ENCODE peak calls at places on chromosomes 6 and 20, in four cellular contexts. One of them, this sample, is unnamed.

GRCh38 chr6:36839819-36840379 is 655 bp upstream of the CPNE5 start:
- DNase-seq in fibroblast of the conjunctiva: no peak
- DNase-seq in HEK293T: peak
- DNase-seq in sigmoid colon: no peak
- DNase-seq in this sample: peak

GRCh38 chr6:53250761-53251672 is 97.7 kb downstream of the ELOVL5 start:
- DNase-seq in fibroblast of the conjunctiva: peak
- DNase-seq in HEK293T: no peak
- DNase-seq in sigmoid colon: no peak
- DNase-seq in this sample: no peak

GRCh38 chr6:66134021-66134420 is 427.0 kb upstream of the EYS start:
- DNase-seq in fibroblast of the conjunctiva: no peak
- DNase-seq in HEK293T: no peak
- DNase-seq in sigmoid colon: no peak
- DNase-seq in this sample: no peak

GRCh38 chr6:19301980-19302379 is 535.2 kb upstream of the ID4 start:
- DNase-seq in fibroblast of the conjunctiva: no peak
- DNase-seq in HEK293T: no peak
- DNase-seq in sigmoid colon: no peak
- DNase-seq in this sample: no peak

GRCh38 chr20:57653910-57654309 is 33.7 kb upstream of the ZBP1 start:
- DNase-seq in fibroblast of the conjunctiva: no peak
- DNase-seq in HEK293T: no peak
- DNase-seq in sigmoid colon: no peak
- DNase-seq in this sample: no peak

GRCh38 chr6:115896538-115897129 is 164.1 kb downstream of the FRK start:
- DNase-seq in fibroblast of the conjunctiva: peak
- DNase-seq in HEK293T: peak
- DNase-seq in sigmoid colon: no peak
- DNase-seq in this sample: no peak

GRCh38 chr20:32327087-32327681 is 30.9 kb upstream of the ASXL1 start:
- DNase-seq in fibroblast of the conjunctiva: no peak
- DNase-seq in HEK293T: no peak
- DNase-seq in sigmoid colon: no peak
- DNase-seq in this sample: no peak

GRCh38 chr6:72704979-72705378 is 83.1 kb downstream of the KCNQ5 start:
- DNase-seq in fibroblast of the conjunctiva: no peak
- DNase-seq in HEK293T: no peak
- DNase-seq in sigmoid colon: no peak
- DNase-seq in this sample: no peak

GRCh38 chr20:53142225-53142624 is 170.1 kb downstream of the TSHZ2 start:
- DNase-seq in fibroblast of the conjunctiva: no peak
- DNase-seq in HEK293T: no peak
- DNase-seq in sigmoid colon: no peak
- DNase-seq in this sample: no peak

GRCh38 chr20:46890682-46891081 is 4.0 kb upstream of the EYA2 start:
- DNase-seq in fibroblast of the conjunctiva: no peak
- DNase-seq in HEK293T: no peak
- DNase-seq in sigmoid colon: no peak
- DNase-seq in this sample: no peak

GRCh38 chr20:53028337-53029007 is 56.3 kb downstream of the TSHZ2 start:
- DNase-seq in fibroblast of the conjunctiva: no peak
- DNase-seq in HEK293T: no peak
- DNase-seq in sigmoid colon: no peak
- DNase-seq in this sample: no peak

GRCh38 chr20:12276011-12276673 is 358.4 kb downstream of the BTBD3 start:
- DNase-seq in fibroblast of the conjunctiva: no peak
- DNase-seq in HEK293T: no peak
- DNase-seq in sigmoid colon: no peak
- DNase-seq in this sample: no peak

GRCh38 chr20:36461600-36462439 is 79.5 kb upstream of the MYL9 start:
- DNase-seq in fibroblast of the conjunctiva: no peak
- DNase-seq in HEK293T: peak
- DNase-seq in sigmoid colon: peak
- DNase-seq in this sample: peak

GRCh38 chr6:86629123-86629522 is 308.2 kb upstream of the HTR1E start:
- DNase-seq in fibroblast of the conjunctiva: no peak
- DNase-seq in HEK293T: no peak
- DNase-seq in sigmoid colon: no peak
- DNase-seq in this sample: no peak

GRCh38 chr6:107491791-107492674 is 2.1 kb downstream of the SOBP start:
- DNase-seq in fibroblast of the conjunctiva: peak
- DNase-seq in HEK293T: no peak
- DNase-seq in sigmoid colon: no peak
- DNase-seq in this sample: peak

GRCh38 chr20:32516985-32517873 is 67.9 kb downstream of the NOL4L start:
- DNase-seq in fibroblast of the conjunctiva: no peak
- DNase-seq in HEK293T: no peak
- DNase-seq in sigmoid colon: no peak
- DNase-seq in this sample: peak